ENCODE peak calls at places on chromosomes 5 and 9, in four cellular contexts. X, I, Q and J are unnamed samples.

GRCh38 chr9:96448546-96449170 is 1.3 kb upstream of the HABP4 start:
- DNase-seq in X (no peak), I (no peak), Q (no peak), J (no peak)

GRCh38 chr5:33631786-33632185 is 191.0 kb downstream of the TARS1 start:
- DNase-seq in X (peak; percentile 8), I (peak; percentile 53), Q (no peak), J (no peak)

GRCh38 chr9:124708633-124709032 is 62.5 kb downstream of the NR6A1 start:
- DNase-seq in X (no peak), I (peak; percentile 59), Q (no peak), J (no peak)

GRCh38 chr5:152061095-152061494 is 136.4 kb upstream of the GLRA1 start:
- DNase-seq in X (no peak), I (no peak), Q (no peak), J (no peak)

GRCh38 chr9:126208359-126208758 is 118.3 kb upstream of the MVB12B start:
- DNase-seq in X (no peak), I (no peak), Q (no peak), J (no peak)

GRCh38 chr9:1050125-1050895 is at the start of gene DMRT2:
- DNase-seq in X (peak; percentile 49), I (peak; percentile 48), Q (peak; percentile 92), J (no peak)

GRCh38 chr5:159231167-159231566 is 21.8 kb upstream of the RNF145 start:
- DNase-seq in X (peak; percentile 80), I (no peak), Q (no peak), J (no peak)

GRCh38 chr5:168670881-168671575 is 91.9 kb upstream of the PANK3 start:
- DNase-seq in X (no peak), I (no peak), Q (no peak), J (no peak)

GRCh38 chr5:155004138-155004744 is 9.3 kb upstream of the KIF4B start:
- DNase-seq in X (peak; percentile 28), I (no peak), Q (no peak), J (no peak)

GRCh38 chr5:60026174-60026573 is 132.6 kb upstream of the PDE4D start:
- DNase-seq in X (no peak), I (peak; percentile 25), Q (no peak), J (peak; percentile 4)

GRCh38 chr5:116779846-116780245 is 205.2 kb upstream of the SEMA6A start:
- DNase-seq in X (no peak), I (no peak), Q (no peak), J (no peak)

DNA sequence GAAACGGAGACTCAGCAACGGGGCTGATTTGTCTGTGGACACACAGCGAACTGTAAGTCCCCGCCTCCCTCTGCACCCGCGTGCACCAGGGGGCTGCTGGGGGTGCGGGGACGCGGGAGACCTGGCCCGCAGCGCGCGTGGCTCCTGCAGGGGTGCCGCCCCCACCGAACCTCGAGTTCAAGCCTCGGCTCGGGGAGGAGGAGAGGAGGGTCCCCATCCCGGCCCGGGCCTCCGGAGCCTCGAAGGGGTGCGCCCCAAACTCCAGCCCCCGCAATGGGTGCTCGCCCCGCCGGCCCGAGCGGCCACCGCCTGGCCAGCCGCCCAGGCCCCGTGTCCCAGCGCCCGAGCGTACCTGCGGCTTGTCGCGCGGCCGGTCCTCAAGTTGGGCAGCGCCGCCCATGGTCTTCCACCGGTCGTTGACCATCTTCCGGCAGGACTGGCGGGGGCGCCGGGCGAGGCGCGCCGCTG is 829 bp downstream of the FIBCD1 start:
- DNase-seq in X (no peak), I (no peak), Q (no peak), J (no peak)
- H3K4me3 ChIP-seq in X (peak overlapping the region; percentile 52), I (peak overlapping the region; percentile 7), Q (peak overlapping the region; percentile 28), J (no peak overlapping the region)

GRCh38 chr5:99032234-99033013 is 103.6 kb upstream of the CHD1 start:
- DNase-seq in X (peak; percentile 90), I (peak; percentile 83), Q (no peak), J (peak; percentile 65)
- H3K4me3 ChIP-seq in X (no peak overlapping the region), I (no peak overlapping the region), Q (peak overlapping the region; percentile 46), J (no peak overlapping the region)

GRCh38 chr5:161545701-161546462 is 643 bp downstream of the GABRB2 start:
- DNase-seq in X (no peak), I (no peak), Q (no peak), J (no peak)
- H3K4me3 ChIP-seq in X (no peak overlapping the region), I (no peak overlapping the region), Q (peak overlapping the region; percentile 49), J (no peak overlapping the region)

GRCh38 chr9:109120204-109120789 is 550 bp upstream of the TMEM245 start:
- DNase-seq in X (no peak), I (no peak), Q (no peak), J (no peak)
- H3K4me3 ChIP-seq in X (no peak overlapping the region), I (no peak overlapping the region), Q (no peak overlapping the region), J (no peak overlapping the region)

GRCh38 chr9:2059131-2059929 is 44.2 kb downstream of the SMARCA2 start:
- DNase-seq in X (no peak), I (no peak), Q (no peak), J (no peak)

GRCh38 chr9:2060425-2060824 is 45.3 kb downstream of the SMARCA2 start:
- DNase-seq in X (peak; percentile 24), I (no peak), Q (no peak), J (no peak)

GRCh38 chr9:2050236-2050635 is 35.1 kb downstream of the SMARCA2 start:
- DNase-seq in X (no peak), I (no peak), Q (no peak), J (no peak)

GRCh38 chr9:2053883-2054845 is 39.0 kb downstream of the SMARCA2 start:
- DNase-seq in X (peak; percentile 51), I (peak; percentile 90), Q (no peak), J (peak; percentile 44)

GRCh38 chr9:2055203-2055658 is 40.1 kb downstream of the SMARCA2 start:
- DNase-seq in X (peak; percentile 25), I (peak; percentile 66), Q (no peak), J (peak; percentile 18)
- H3K4me3 ChIP-seq in X (no peak overlapping the region), I (no peak overlapping the region), Q (no peak overlapping the region), J (no peak overlapping the region)

DNA sequence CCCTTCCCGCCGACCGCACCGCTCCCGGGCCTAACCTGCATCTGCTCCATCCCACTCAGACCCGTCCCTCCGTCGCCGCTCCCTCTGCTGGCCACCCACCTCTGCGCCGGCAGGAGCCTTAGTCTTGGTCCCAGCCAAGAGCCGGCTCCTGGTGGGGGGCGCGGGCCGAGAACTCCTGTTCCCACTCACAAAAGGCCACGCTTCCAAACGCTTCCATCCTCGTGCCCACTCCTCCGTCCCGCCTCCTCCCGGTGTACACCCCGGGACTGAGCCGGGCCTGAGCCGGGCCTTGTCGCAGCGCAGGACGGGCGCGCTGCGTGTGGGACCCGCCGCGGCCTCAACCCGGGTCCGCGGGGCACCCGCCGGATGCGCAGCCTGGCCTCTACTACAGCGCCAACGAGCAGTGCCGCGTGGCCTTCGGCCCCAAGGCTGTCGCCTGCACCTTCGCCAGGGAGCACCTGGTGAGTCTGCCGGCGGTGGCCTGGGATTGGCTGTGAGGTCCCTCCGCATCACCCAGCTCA is 7.5 kb downstream of the ADAMTS13 start:
- DNase-seq in X (peak; percentile 26), I (no peak), Q (no peak), J (no peak)
- H3K4me3 ChIP-seq in X (no peak overlapping the region), I (no peak overlapping the region), Q (no peak overlapping the region), J (no peak overlapping the region)

GRCh38 chr9:117340422-117340821 is 74.4 kb downstream of the ASTN2 start:
- DNase-seq in X (no peak), I (no peak), Q (no peak), J (no peak)
- H3K4me3 ChIP-seq in X (no peak overlapping the region), I (no peak overlapping the region), Q (no peak overlapping the region), J (no peak overlapping the region)